ENCODE peak calls at places on chromosome 4, in five cellular contexts. R, P, H, V and F are unnamed samples.

GRCh38 chr4:189302719-189303118 is 638.0 kb upstream of the FRG1 start:
- DNase-seq in R (no peak), P (no peak), H (no peak), V (no peak), F (no peak)

GRCh38 chr4:89800012-89800516 is 36.9 kb downstream of the SNCA start:
- DNase-seq in R (no peak), P (no peak), H (no peak), V (no peak), F (no peak)

GRCh38 chr4:157221895-157222763 is 1.6 kb downstream of the GRIA2 start:
- DNase-seq in R (peak), P (no peak), H (no peak), V (no peak), F (no peak)

GRCh38 chr4:6008092-6008551 is 10.1 kb downstream of the C4orf50 start:
- DNase-seq in R (no peak), P (no peak), H (no peak), V (no peak), F (no peak)

GRCh38 chr4:27270435-27270834 is 409.8 kb downstream of the STIM2 start:
- DNase-seq in R (no peak), P (no peak), H (no peak), V (no peak), F (no peak)

GRCh38 chr4:73705721-73706120 is 34.6 kb upstream of the CXCL8 start:
- DNase-seq in R (no peak), P (no peak), H (no peak), V (peak), F (no peak)

GRCh38 chr4:141417387-141417786 is 196.7 kb downstream of the ZNF330 start:
- DNase-seq in R (no peak), P (no peak), H (no peak), V (no peak), F (no peak)

GRCh38 chr4:33837043-33837442 is 2407.3 kb downstream of the ARAP2 start:
- DNase-seq in R (no peak), P (no peak), H (no peak), V (peak), F (no peak)

GRCh38 chr4:8107146-8107657 is 51.4 kb downstream of the ABLIM2 start:
- DNase-seq in R (no peak), P (no peak), H (no peak), V (no peak), F (no peak)

GRCh38 chr4:41332666-41333065 is 75.9 kb downstream of the UCHL1 start:
- DNase-seq in R (no peak), P (no peak), H (no peak), V (no peak), F (no peak)

GRCh38 chr4:10354225-10354624 is 103.0 kb downstream of the ZNF518B start:
- DNase-seq in R (no peak), P (no peak), H (no peak), V (no peak), F (no peak)

GRCh38 chr4:102580463-102580842 is 79.3 kb downstream of the NFKB1 start:
- DNase-seq in R (no peak), P (no peak), H (no peak), V (no peak), F (no peak)

GRCh38 chr4:16315451-16315850 is 89.2 kb upstream of the TAPT1 start:
- DNase-seq in R (no peak), P (no peak), H (no peak), V (no peak), F (no peak)

GRCh38 chr4:86033171-86033570 is 326.7 kb downstream of the MAPK10 start:
- DNase-seq in R (no peak), P (no peak), H (no peak), V (no peak), F (peak)

GRCh38 chr4:141039156-141039555 is 94.1 kb downstream of the RNF150 start:
- DNase-seq in R (no peak), P (no peak), H (no peak), V (no peak), F (no peak)